ENCODE peak calls at places on chromosomes 7 and 10, in four cellular contexts. O, A, R and E are unnamed samples.

GRCh38 chr10:102815790-102816549 is 21.2 kb downstream of the CYP17A1 start:
- DNase-seq in O (peak; percentile 74), A (peak; percentile 89), R (peak; percentile 80), E (peak; percentile 15)

GRCh38 chr7:20229652-20230500 is 12.7 kb upstream of the MACC1 start:
- DNase-seq in O (no peak), A (peak; percentile 35), R (no peak), E (peak; percentile 87)

GRCh38 chr7:122758501-122758900 is 55.8 kb upstream of the RNF148 start:
- DNase-seq in O (no peak), A (no peak), R (no peak), E (no peak)

GRCh38 chr10:36634916-36635315 is 490.5 kb upstream of the ANKRD30A start:
- DNase-seq in O (no peak), A (peak; percentile 81), R (peak; percentile 57), E (no peak)

GRCh38 chr7:106216517-106217088 is 68.2 kb downstream of the NAMPT start:
- DNase-seq in O (peak; percentile 12), A (peak; percentile 97), R (peak; percentile 94), E (peak; percentile 98)

GRCh38 chr10:70866424-70866823 is 21.9 kb downstream of the PCBD1 start:
- DNase-seq in O (peak; percentile 32), A (no peak), R (peak; percentile 43), E (peak; percentile 58)

GRCh38 chr10:1379601-1380000 is 323.4 kb downstream of the WDR37 start:
- DNase-seq in O (no peak), A (no peak), R (no peak), E (no peak)

GRCh38 chr10:67789769-67790168 is 48.2 kb downstream of the DNAJC12 start:
- DNase-seq in O (no peak), A (no peak), R (no peak), E (peak; percentile 51)

GRCh38 chr10:84845628-84846261 is 517.4 kb downstream of the CCSER2 start:
- DNase-seq in O (no peak), A (no peak), R (no peak), E (peak; percentile 12)

GRCh38 chr10:116836902-116837513 is 12.3 kb upstream of the ENO4 start:
- DNase-seq in O (no peak), A (peak; percentile 25), R (no peak), E (no peak)

GRCh38 chr10:15084502-15084922 is 4.1 kb downstream of the ACBD7 start:
- DNase-seq in O (peak; percentile 81), A (peak; percentile 98), R (peak; percentile 97), E (peak; percentile 99)

GRCh38 chr7:24728121-24728500 is 29.2 kb downstream of the GSDME start:
- DNase-seq in O (no peak), A (no peak), R (no peak), E (no peak)

GRCh38 chr10:18136056-18136916 is 3.9 kb upstream of the CACNB2 start:
- DNase-seq in O (no peak), A (no peak), R (no peak), E (no peak)

GRCh38 chr7:69622014-69622818 is 23.9 kb downstream of the AUTS2 start:
- DNase-seq in O (no peak), A (no peak), R (no peak), E (no peak)

GRCh38 chr7:3103614-3104399 is 60.1 kb upstream of the CARD11 start:
- DNase-seq in O (no peak), A (no peak), R (no peak), E (no peak)

GRCh38 chr7:106772655-106773108 is 92.4 kb upstream of the PIK3CG start:
- DNase-seq in O (no peak), A (peak; percentile 80), R (peak; percentile 74), E (peak; percentile 98)

GRCh38 chr7:100875356-100875751 is 451 bp downstream of the SRRT start:
- DNase-seq in O (no peak), A (peak; percentile 39), R (peak; percentile 51), E (no peak)

GRCh38 chr7:39526676-39527075 is 39.5 kb upstream of the YAE1 start:
- DNase-seq in O (no peak), A (peak; percentile 20), R (no peak), E (no peak)

GRCh38 chr10:128484041-128484440 is 357.8 kb upstream of the MKI67 start:
- DNase-seq in O (no peak), A (no peak), R (no peak), E (no peak)

GRCh38 chr7:2799253-2799652 is 44.9 kb downstream of the GNA12 start:
- DNase-seq in O (no peak), A (no peak), R (no peak), E (no peak)

GRCh38 chr10:99630439-99630838 is 10.2 kb upstream of the SLC25A28 start:
- DNase-seq in O (peak; percentile 35), A (peak; percentile 71), R (peak; percentile 67), E (peak; percentile 61)

GRCh38 chr7:124784879-124785818 is 19.6 kb upstream of the GPR37 start:
- DNase-seq in O (peak; percentile 51), A (peak; percentile 57), R (peak; percentile 77), E (peak; percentile 47)